ENCODE peak calls at places on chromosomes 11 and 22, in six cellular contexts. F is ELF-1; D is NCI-H1092 treated with DMSO at 0.1 percent for 48 hours; A is activated CD4-positive, alpha-beta T cell treated with anti-CD3 and anti-CD28 coated beads, Interleukin-2, amount 50 U/mL, for 1 hour; E is T-cell; H is gastrocnemius medialis. S is an unnamed sample.
A peak's percentile ranks its signal among the peaks of the same experiment; 100 is the strongest.

GRCh38 chr22:19497245-19497644 is 17.5 kb downstream of the CDC45 start:
- DNase-seq in F (no peak), D (peak; percentile 31), E (no peak), A (no peak), H (no peak), S (no peak)

GRCh38 chr11:120335928-120336640 is at the start of gene ARHGEF12:
- DNase-seq in E (peak; percentile 60), D (peak; percentile 94), A (peak; percentile 56), H (peak; percentile 94), F (peak; percentile 96), S (peak; percentile 97)

GRCh38 chr11:17721242-17721999 is 2.0 kb downstream of the MYOD1 start:
- DNase-seq in F (no peak), E (no peak), A (no peak), D (no peak), H (no peak), S (no peak)

GRCh38 chr11:128210148-128210940 is 377.0 kb downstream of the ETS1 start:
- DNase-seq in D (no peak), A (no peak), E (no peak), H (no peak), F (peak; percentile 83), S (peak; percentile 64)

GRCh38 chr11:120102050-120102861 is 35.7 kb downstream of the TRIM29 start:
- DNase-seq in E (no peak), H (no peak), D (no peak), A (no peak), F (no peak), S (no peak)

GRCh38 chr22:24516301-24516737 is 21.2 kb downstream of the UPB1 start:
- DNase-seq in D (no peak), H (no peak), A (no peak), F (no peak), E (no peak), S (peak; percentile 44)

GRCh38 chr22:20130319-20130718 is 1.3 kb upstream of the ZDHHC8 start:
- DNase-seq in H (no peak), A (no peak), D (peak; percentile 36), F (no peak), E (no peak), S (no peak)

GRCh38 chr22:44731357-44731970 is 20.9 kb upstream of the ARHGAP8 start:
- DNase-seq in F (no peak), E (no peak), H (no peak), D (no peak), A (no peak), S (no peak)

GRCh38 chr11:31387379-31387778 is 17.7 kb downstream of the DNAJC24 start:
- DNase-seq in D (no peak), F (peak; percentile 23), E (no peak), A (no peak), H (no peak), S (no peak)

GRCh38 chr11:65112551-65113360 is 1.1 kb downstream of the TM7SF2 start:
- DNase-seq in F (peak; percentile 60), E (peak; percentile 78), A (peak; percentile 78), D (peak; percentile 66), H (no peak), S (peak; percentile 61)

GRCh38 chr11:128331317-128331716 is 256.0 kb downstream of the ETS1 start:
- DNase-seq in A (no peak), H (no peak), D (no peak), E (no peak), F (no peak), S (no peak)

GRCh38 chr11:17778352-17778751 is 43.8 kb downstream of the KCNC1 start:
- DNase-seq in F (no peak), E (no peak), A (no peak), H (no peak), D (no peak), S (no peak)

GRCh38 chr11:83427943-83428342 is 141.8 kb upstream of the CCDC90B start:
- DNase-seq in F (no peak), A (no peak), D (no peak), E (no peak), H (no peak), S (no peak)

GRCh38 chr11:18457435-18457834 is 1.8 kb downstream of the LDHAL6A start:
- DNase-seq in H (no peak), A (no peak), D (no peak), E (no peak), F (no peak), S (no peak)

GRCh38 chr11:44380009-44380313 is 70.0 kb upstream of the ALX4 start:
- DNase-seq in E (no peak), D (peak; percentile 38), H (no peak), F (no peak), A (no peak), S (no peak)

GRCh38 chr11:116960916-116961315 is 123.5 kb upstream of the APOA1 start:
- DNase-seq in E (no peak), A (no peak), H (no peak), F (peak; percentile 27), D (no peak), S (peak; percentile 28)

GRCh38 chr22:46652930-46653331 is 32.7 kb downstream of the GRAMD4 start:
- DNase-seq in E (no peak), D (peak; percentile 8), A (no peak), H (no peak), F (no peak), S (no peak)

GRCh38 chr11:44338031-44338430 is 28.1 kb upstream of the ALX4 start:
- DNase-seq in A (no peak), F (no peak), D (no peak), H (no peak), E (no peak), S (no peak)

GRCh38 chr22:38879102-38879729 is 7.2 kb upstream of the CBX6 start:
- DNase-seq in F (no peak), H (no peak), E (no peak), D (no peak), A (no peak), S (no peak)

GRCh38 chr11:68978931-68979591 is 1.7 kb downstream of the MRGPRD start:
- DNase-seq in F (no peak), E (no peak), A (no peak), H (no peak), D (no peak), S (no peak)

GRCh38 chr11:65295001-65295400 is 19.7 kb upstream of the CDC42EP2 start:
- DNase-seq in H (no peak), F (no peak), E (no peak), D (no peak), A (no peak), S (no peak)

GRCh38 chr11:80350541-80350940 is 909.7 kb upstream of the TENM4 start:
- DNase-seq in E (no peak), H (no peak), F (no peak), D (no peak), A (no peak), S (no peak)

GRCh38 chr11:70595452-70595851 is 197.1 kb downstream of the CTTN start:
- DNase-seq in A (no peak), D (no peak), F (no peak), E (no peak), H (no peak), S (no peak)

GRCh38 chr22:32801436-32802290 is at the start of gene TIMP3:
- DNase-seq in F (peak; percentile 64), H (peak; percentile 63), E (no peak), D (peak; percentile 46), A (no peak), S (peak; percentile 96)

GRCh38 chr22:46770726-46771125 is 8.3 kb downstream of the TBC1D22A start:
- DNase-seq in D (no peak), H (no peak), A (no peak), E (no peak), F (no peak), S (no peak)

GRCh38 chr11:58685973-58686720 is 45.6 kb downstream of the GLYAT start:
- DNase-seq in F (no peak), E (peak; percentile 2), D (no peak), H (no peak), A (no peak), S (no peak)

GRCh38 chr22:48923165-48923875 is 904.4 kb downstream of the BRD1 start:
- DNase-seq in E (no peak), H (no peak), F (no peak), D (no peak), A (no peak), S (no peak)

GRCh38 chr11:115965754-115966504 is 461.7 kb upstream of the CADM1 start:
- DNase-seq in F (no peak), A (no peak), E (no peak), H (no peak), D (peak; percentile 23), S (no peak)

GRCh38 chr11:65578134-65578533 is 2.3 kb downstream of the EHBP1L1 start:
- DNase-seq in E (no peak), H (no peak), D (no peak), F (no peak), A (no peak), S (no peak)

GRCh38 chr11:110028904-110029303 is 64.3 kb upstream of the ZC3H12C start:
- DNase-seq in D (no peak), A (no peak), E (no peak), F (no peak), H (no peak), S (no peak)

GRCh38 chr11:95364324-95365295 is 133.6 kb upstream of the SESN3 start:
- DNase-seq in E (no peak), A (no peak), F (no peak), D (no peak), H (no peak), S (no peak)

GRCh38 chr11:59158206-59159068 is 13.5 kb upstream of the DTX4 start:
- DNase-seq in D (peak; percentile 70), F (peak; percentile 69), E (peak; percentile 59), H (peak; percentile 20), A (peak; percentile 56), S (peak; percentile 73)

GRCh38 chr11:540583-541432 is 3.5 kb downstream of the LRRC56 start:
- DNase-seq in A (no peak), D (no peak), H (no peak), F (no peak), E (no peak), S (no peak)

GRCh38 chr11:113401718-113402117 is 14.1 kb downstream of the ANKK1 start:
- DNase-seq in D (peak; percentile 96), F (no peak), H (peak; percentile 59), A (no peak), E (no peak), S (peak; percentile 42)

GRCh38 chr11:912266-912665 is 1.7 kb upstream of the CHID1 start:
- DNase-seq in D (no peak), F (no peak), E (no peak), H (no peak), A (no peak), S (no peak)

GRCh38 chr22:46813816-46814597 is 51.6 kb downstream of the TBC1D22A start:
- DNase-seq in D (no peak), H (no peak), A (no peak), E (no peak), F (peak; percentile 70), S (no peak)

GRCh38 chr22:50734986-50735738 is 2.8 kb upstream of the ACR start:
- DNase-seq in A (no peak), D (no peak), E (no peak), H (no peak), F (no peak), S (no peak)

GRCh38 chr22:21108379-21109115 is 62.8 kb downstream of the LRRC74B start:
- DNase-seq in H (no peak), E (no peak), D (no peak), F (no peak), A (no peak), S (no peak)

GRCh38 chr11:61254403-61255025 is 13.5 kb downstream of the PGA5 start:
- DNase-seq in D (peak; percentile 53), F (peak; percentile 84), H (peak; percentile 10), A (peak; percentile 56), E (peak; percentile 49), S (peak; percentile 93)

GRCh38 chr22:41966607-41967240 is 2.5 kb upstream of the SEPTIN3 start:
- DNase-seq in F (peak; percentile 81), H (no peak), D (peak; percentile 37), E (peak; percentile 24), A (peak; percentile 16), S (peak; percentile 49)